ENCODE peak calls at places on chromosomes 6 and 20, in six cellular contexts. M, L, Y, W, K and P are unnamed samples. For H3K4me1, the result is how much of the 10 kb centered on the place peaks cover.

GRCh38 chr20:48791666-48792071 is 36.1 kb downstream of the PREX1 start:
- DNase-seq in M (peak), L (no peak), Y (peak), W (no peak), K (no peak), P (no peak)

GRCh38 chr6:99393698-99394531 is at the start of gene COQ3:
- DNase-seq in M (peak), L (peak), Y (peak), W (peak), K (peak), P (peak)

GRCh38 chr6:100435299-100435698 is 29.4 kb downstream of the SIM1 start:
- DNase-seq in M (peak), L (no peak), Y (no peak), W (peak), K (peak), P (no peak)

GRCh38 chr20:37567671-37568588 is 40.3 kb upstream of the BLCAP start:
- DNase-seq in M (no peak), L (no peak), Y (no peak), W (no peak), K (no peak), P (peak)

GRCh38 chr6:81940451-81940850 is 188.0 kb upstream of the TENT5A start:
- DNase-seq in M (peak), L (no peak), Y (peak), W (no peak), K (no peak), P (no peak)

GRCh38 chr20:33191484-33191883 is 23.5 kb downstream of the BPIFA2 start:
- DNase-seq in M (no peak), L (no peak), Y (no peak), W (no peak), K (no peak), P (no peak)

GRCh38 chr6:1347187-1347560 is 35.3 kb downstream of the FOXQ1 start:
- DNase-seq in M (no peak), L (no peak), Y (no peak), W (no peak), K (no peak), P (no peak)

GRCh38 chr6:44855562-44856494 is 468.3 kb downstream of the CDC5L start:
- DNase-seq in M (peak), L (no peak), Y (peak), W (no peak), K (no peak), P (no peak)

GRCh38 chr6:132401120-132401940 is at the start of gene MOXD1:
- DNase-seq in M (no peak), L (peak), Y (peak), W (peak), K (no peak), P (peak)

GRCh38 chr20:4697874-4698221 is 23.9 kb upstream of the PRND start:
- DNase-seq in M (no peak), L (no peak), Y (no peak), W (no peak), K (no peak), P (no peak)

GRCh38 chr20:48718914-48719578 is 108.8 kb downstream of the PREX1 start:
- DNase-seq in M (no peak), L (no peak), Y (no peak), W (no peak), K (no peak), P (no peak)

GRCh38 chr20:33561981-33562601 is 72.2 kb downstream of the CBFA2T2 start:
- DNase-seq in M (peak), L (peak), Y (peak), W (peak), K (peak), P (peak)

GRCh38 chr6:38283734-38284362 is 355.9 kb downstream of the BTBD9 start:
- DNase-seq in M (no peak), L (no peak), Y (peak), W (no peak), K (peak), P (no peak)
- H3K4me1 ChIP-seq in M (under half), L (under half), Y (under half), W (under half), K (under half), P (under half)

DNA sequence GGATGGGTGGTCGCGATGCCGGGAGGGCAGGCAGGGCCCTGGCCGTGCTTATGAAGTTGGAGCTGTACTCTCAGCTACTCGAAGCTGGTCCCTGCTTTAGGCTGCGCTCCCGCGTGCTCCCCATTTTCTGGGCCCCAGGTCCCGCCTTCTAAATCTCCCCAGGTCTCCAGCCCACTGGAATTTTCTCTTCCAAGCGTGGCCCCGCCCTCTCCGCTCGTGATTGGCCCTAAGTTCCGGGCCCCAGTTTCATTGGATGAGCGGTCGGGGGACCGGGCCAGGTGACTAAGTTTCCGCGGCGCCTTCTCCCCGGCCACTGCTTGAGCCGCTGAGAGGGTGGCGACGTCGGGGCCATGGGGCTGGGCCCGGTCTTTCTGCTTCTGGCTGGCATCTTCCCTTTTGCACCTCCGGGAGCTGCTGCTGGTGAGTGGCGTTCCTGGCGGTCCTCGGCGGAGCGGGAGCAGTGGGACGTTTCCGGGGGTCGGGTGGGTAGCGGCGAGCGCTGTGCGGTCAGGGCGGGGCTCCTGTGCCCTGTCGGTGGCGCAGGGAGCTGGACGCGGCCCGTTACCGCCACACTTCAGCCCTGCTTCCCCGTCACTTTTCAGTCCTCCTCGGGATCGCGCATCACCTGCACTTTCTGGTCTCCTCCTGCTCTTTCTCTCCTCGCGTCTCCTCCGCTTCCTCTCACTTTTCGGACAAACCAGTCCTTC is at the start of gene MICA:
- DNase-seq in M (peak), L (peak), Y (peak), W (peak), K (peak), P (peak)
- TF ChIP-seq CTCF in M (no peak), L (no peak), Y (no peak), W (no peak), K (no peak), P (no peak)

DNA sequence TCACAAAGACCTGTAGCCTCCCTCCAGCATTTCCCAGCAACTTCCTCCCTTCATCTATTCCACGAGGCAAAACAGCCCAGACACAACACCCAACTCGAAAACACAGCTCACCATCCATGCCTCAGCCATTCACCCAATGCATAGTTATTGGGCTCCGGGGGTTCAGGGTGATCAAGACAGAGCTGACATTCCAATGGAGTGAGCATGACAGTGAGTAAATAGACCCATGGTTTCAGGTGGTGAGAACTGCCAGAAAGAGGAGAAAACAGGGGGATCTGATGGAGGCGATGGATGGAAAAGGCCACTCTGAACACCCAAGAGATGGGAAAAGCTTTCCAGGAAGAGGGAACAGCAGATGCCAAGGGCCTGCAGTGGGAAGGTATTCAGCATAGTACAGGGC is 5.9 kb downstream of the CASS4 start:
- DNase-seq in M (peak), L (no peak), Y (peak), W (no peak), K (no peak), P (no peak)
- H3K27ac ChIP-seq in M (peak), L (no peak), Y (peak), W (no peak), K (no peak), P (no peak)

GRCh38 chr20:62501801-62502495 is 26.2 kb upstream of the GATA5 start:
- DNase-seq in M (peak), L (no peak), Y (peak), W (peak), K (no peak), P (no peak)
- H3K4me1 ChIP-seq in M (under half), L (under half), Y (under half), W (under half), K (under half), P (under half)

DNA sequence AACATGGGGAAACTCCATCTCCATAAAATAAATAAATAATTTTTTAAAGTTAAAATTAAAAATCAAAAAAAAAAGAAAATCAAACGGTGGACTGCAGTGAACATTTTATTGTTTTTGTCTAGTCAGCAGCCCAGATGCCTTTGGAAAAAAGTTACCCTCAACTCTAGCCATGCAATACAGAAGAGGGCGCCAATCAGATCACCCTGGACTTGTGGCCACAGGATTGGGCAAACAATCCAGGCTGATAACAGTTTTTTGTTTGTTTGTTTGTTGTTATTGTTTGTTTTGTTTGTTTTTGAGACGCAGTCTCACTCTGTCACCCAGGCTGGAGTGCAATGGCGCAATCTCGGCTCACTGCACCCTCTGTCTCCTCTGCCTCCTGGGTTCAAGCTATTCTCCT is 30.5 kb upstream of the NELFCD start:
- DNase-seq in M (no peak), L (no peak), Y (no peak), W (no peak), K (no peak), P (no peak)
- TF ChIP-seq CTCF in M (no peak), L (no peak), Y (no peak), W (no peak), K (peak), P (peak)

GRCh38 chr6:33018904-33019303 is 9.5 kb upstream of the HLA-DOA start:
- DNase-seq in M (no peak), L (no peak), Y (peak), W (peak), K (no peak), P (no peak)

GRCh38 chr6:33018418-33018817 is 9.0 kb upstream of the HLA-DOA start:
- DNase-seq in M (no peak), L (no peak), Y (no peak), W (no peak), K (no peak), P (no peak)

GRCh38 chr6:33019358-33019757 is 10.0 kb upstream of the HLA-DOA start:
- DNase-seq in M (no peak), L (no peak), Y (no peak), W (no peak), K (no peak), P (no peak)

GRCh38 chr6:33017024-33017423 is 7.6 kb upstream of the HLA-DOA start:
- DNase-seq in M (no peak), L (no peak), Y (no peak), W (no peak), K (no peak), P (no peak)

DNA sequence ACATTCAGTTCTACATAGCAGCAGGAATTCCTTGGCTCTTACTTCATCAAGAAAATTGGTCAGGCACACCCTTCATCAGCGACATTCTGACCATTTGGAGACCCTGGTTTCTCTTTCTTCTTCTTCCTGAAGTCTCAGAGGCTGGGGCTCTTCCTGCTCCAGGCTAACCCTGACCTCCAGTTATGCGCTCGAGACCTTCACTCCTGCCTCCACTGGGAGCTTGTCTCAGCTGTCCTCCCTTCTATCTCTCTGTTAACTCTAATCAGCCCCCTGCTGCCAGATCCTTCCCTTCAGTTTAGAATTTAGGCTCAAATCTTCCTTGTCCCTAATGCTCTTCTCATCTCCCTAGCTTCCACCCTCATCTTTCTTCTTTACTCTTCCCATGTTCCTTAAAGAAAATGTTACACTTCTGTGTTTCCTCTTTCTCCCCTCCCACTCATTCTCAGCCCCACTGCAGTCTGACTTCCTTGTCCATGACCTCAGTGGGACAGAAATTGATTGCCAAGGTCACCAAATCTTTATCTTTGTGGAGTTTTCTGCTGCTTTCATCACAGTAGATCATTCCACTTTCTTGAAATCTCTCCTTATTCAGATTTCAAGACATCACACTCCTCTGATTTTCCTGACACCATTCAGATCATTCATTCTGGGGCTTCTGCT is 8.4 kb upstream of the HLA-DOA start:
- DNase-seq in M (no peak), L (no peak), Y (no peak), W (no peak), K (no peak), P (no peak)
- H3K27ac ChIP-seq in M (no peak), L (no peak), Y (no peak), W (no peak), K (no peak), P (no peak)

DNA sequence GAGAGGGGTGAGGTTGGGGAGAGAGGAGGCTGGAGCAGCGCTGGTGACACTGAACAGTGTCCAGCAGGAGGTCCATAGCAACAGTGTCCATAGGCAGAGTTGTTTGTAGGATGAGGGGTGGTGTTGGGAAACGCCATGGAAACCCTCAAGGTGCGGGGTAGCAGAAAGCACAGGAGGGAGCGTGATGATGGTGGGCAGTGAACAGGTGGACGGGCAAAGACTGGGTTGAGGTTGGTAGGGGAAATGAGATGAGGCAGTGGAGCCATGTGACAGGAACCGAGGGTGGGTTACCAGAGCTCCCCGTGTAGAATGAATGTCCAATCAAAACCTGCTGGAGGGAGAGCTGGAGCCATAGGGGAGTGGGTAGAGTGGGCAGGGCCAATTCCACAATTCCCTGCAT is 37.9 kb downstream of the HLA-DPB1 start:
- DNase-seq in M (no peak), L (no peak), Y (no peak), W (no peak), K (no peak), P (no peak)
- H3K4me1 ChIP-seq in M (under half), L (under half), Y (under half), W (under half), K (under half), P (under half)

GRCh38 chr6:54877713-54878317 is 31.2 kb downstream of the FAM83B start:
- DNase-seq in M (no peak), L (no peak), Y (no peak), W (no peak), K (no peak), P (no peak)

GRCh38 chr6:54876871-54877270 is 30.3 kb downstream of the FAM83B start:
- DNase-seq in M (no peak), L (no peak), Y (no peak), W (no peak), K (no peak), P (no peak)

GRCh38 chr6:54879188-54879985 is 32.8 kb downstream of the FAM83B start:
- DNase-seq in M (no peak), L (no peak), Y (no peak), W (peak), K (no peak), P (no peak)

GRCh38 chr6:54876365-54876764 is 29.8 kb downstream of the FAM83B start:
- DNase-seq in M (no peak), L (no peak), Y (no peak), W (no peak), K (no peak), P (no peak)

DNA sequence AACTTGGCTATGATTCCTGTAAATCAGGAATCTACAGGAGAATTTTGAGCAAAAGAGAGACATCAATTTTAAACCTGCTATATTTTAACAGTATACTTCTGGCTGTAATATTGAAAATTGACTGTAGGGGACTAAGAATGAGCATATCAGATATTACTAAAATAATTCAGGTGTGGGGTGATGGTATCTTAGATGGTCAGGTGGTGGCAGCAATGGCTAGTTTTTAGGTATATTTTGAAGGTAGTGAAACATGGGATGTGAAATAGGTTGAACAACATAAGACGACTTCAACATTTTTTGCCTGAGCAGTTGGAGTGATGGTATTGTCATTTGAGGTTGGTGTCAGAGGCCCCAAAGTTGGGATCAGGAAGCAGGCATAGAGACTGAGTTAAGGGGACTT is 32.1 kb downstream of the FAM83B start:
- DNase-seq in M (no peak), L (no peak), Y (peak), W (no peak), K (no peak), P (no peak)
- TF ChIP-seq CTCF in M (no peak), L (no peak), Y (peak), W (no peak), K (peak), P (no peak)

GRCh38 chr6:32168807-32169206 is 4.4 kb downstream of the EGFL8 start:
- DNase-seq in M (no peak), L (no peak), Y (peak), W (no peak), K (no peak), P (no peak)
- H3K27ac ChIP-seq in M (no peak), L (no peak), Y (no peak), W (no peak), K (no peak), P (no peak)